ENCODE peak calls at places on chromosomes 13 and 19, in ten cellular contexts. One of them, this sample, is unnamed.
A peak's percentile ranks its signal among the peaks of the same experiment; 100 is the strongest.

GRCh38 chr19:30240904-30241695 is 131.1 kb upstream of the ZNF536 start:
- DNase-seq in GM06990: no peak
- DNase-seq in prostate gland: no peak
- DNase-seq in cardiac muscle cell: no peak
- DNase-seq in bronchial epithelial cell: no peak
- DNase-seq in heart left ventricle: no peak
- DNase-seq in tibial nerve: no peak
- DNase-seq in left ventricle myocardium inferior: no peak
- DNase-seq in heart right ventricle: no peak
- DNase-seq in left lung: no peak
- DNase-seq in this sample: no peak

GRCh38 chr13:24713022-24713421 is 32.8 kb downstream of the ATP12A start:
- DNase-seq in GM06990: no peak
- DNase-seq in prostate gland: no peak
- DNase-seq in cardiac muscle cell: peak; percentile 79
- DNase-seq in bronchial epithelial cell: no peak
- DNase-seq in heart left ventricle: no peak
- DNase-seq in tibial nerve: no peak
- DNase-seq in left ventricle myocardium inferior: peak; percentile 45
- DNase-seq in heart right ventricle: peak; percentile 25
- DNase-seq in left lung: no peak
- DNase-seq in this sample: no peak

GRCh38 chr19:50415661-50416033 is 3.1 kb upstream of the SPIB start:
- DNase-seq in GM06990: peak; percentile 92
- DNase-seq in prostate gland: no peak
- DNase-seq in cardiac muscle cell: no peak
- DNase-seq in bronchial epithelial cell: no peak
- DNase-seq in heart left ventricle: no peak
- DNase-seq in tibial nerve: no peak
- DNase-seq in left ventricle myocardium inferior: peak; percentile 27
- DNase-seq in heart right ventricle: peak; percentile 36
- DNase-seq in left lung: peak; percentile 89
- DNase-seq in this sample: no peak

GRCh38 chr13:105291987-105292386 is 1243.5 kb downstream of the EFNB2 start:
- DNase-seq in GM06990: no peak
- DNase-seq in prostate gland: no peak
- DNase-seq in cardiac muscle cell: no peak
- DNase-seq in bronchial epithelial cell: no peak
- DNase-seq in heart left ventricle: no peak
- DNase-seq in tibial nerve: no peak
- DNase-seq in left ventricle myocardium inferior: no peak
- DNase-seq in heart right ventricle: no peak
- DNase-seq in left lung: no peak
- DNase-seq in this sample: no peak

GRCh38 chr19:41447732-41448332 is 4.9 kb downstream of the ERICH4 start:
- DNase-seq in GM06990: no peak
- DNase-seq in prostate gland: no peak
- DNase-seq in cardiac muscle cell: no peak
- DNase-seq in bronchial epithelial cell: no peak
- DNase-seq in heart left ventricle: no peak
- DNase-seq in tibial nerve: no peak
- DNase-seq in left ventricle myocardium inferior: no peak
- DNase-seq in heart right ventricle: no peak
- DNase-seq in left lung: no peak
- DNase-seq in this sample: no peak

GRCh38 chr13:38265135-38265497 is 84.5 kb upstream of the UFM1 start:
- DNase-seq in GM06990: no peak
- DNase-seq in prostate gland: no peak
- DNase-seq in cardiac muscle cell: no peak
- DNase-seq in bronchial epithelial cell: no peak
- DNase-seq in heart left ventricle: no peak
- DNase-seq in tibial nerve: no peak
- DNase-seq in left ventricle myocardium inferior: no peak
- DNase-seq in heart right ventricle: no peak
- DNase-seq in left lung: peak; percentile 66
- DNase-seq in this sample: no peak

GRCh38 chr19:52343548-52343947 is 7.5 kb downstream of the ZNF610 start:
- DNase-seq in GM06990: no peak
- DNase-seq in prostate gland: no peak
- DNase-seq in cardiac muscle cell: peak; percentile 98
- DNase-seq in bronchial epithelial cell: peak; percentile 4
- DNase-seq in heart left ventricle: no peak
- DNase-seq in tibial nerve: peak; percentile 21
- DNase-seq in left ventricle myocardium inferior: peak; percentile 20
- DNase-seq in heart right ventricle: peak; percentile 19
- DNase-seq in left lung: no peak
- DNase-seq in this sample: no peak

GRCh38 chr13:113667771-113668490 is 912 bp downstream of the GRK1 start:
- DNase-seq in GM06990: no peak
- DNase-seq in prostate gland: no peak
- DNase-seq in cardiac muscle cell: no peak
- DNase-seq in bronchial epithelial cell: no peak
- DNase-seq in heart left ventricle: no peak
- DNase-seq in tibial nerve: no peak
- DNase-seq in left ventricle myocardium inferior: peak; percentile 11
- DNase-seq in heart right ventricle: no peak
- DNase-seq in left lung: peak; percentile 78
- DNase-seq in this sample: no peak

GRCh38 chr13:30045916-30046704 is 195.7 kb upstream of the UBL3 start:
- DNase-seq in GM06990: no peak
- DNase-seq in prostate gland: no peak
- DNase-seq in cardiac muscle cell: no peak
- DNase-seq in bronchial epithelial cell: peak; percentile 70
- DNase-seq in heart left ventricle: no peak
- DNase-seq in tibial nerve: no peak
- DNase-seq in left ventricle myocardium inferior: no peak
- DNase-seq in heart right ventricle: no peak
- DNase-seq in left lung: no peak
- DNase-seq in this sample: no peak

GRCh38 chr13:39527961-39528720 is 74.9 kb downstream of the LHFPL6 start:
- DNase-seq in GM06990: no peak
- DNase-seq in prostate gland: no peak
- DNase-seq in cardiac muscle cell: no peak
- DNase-seq in bronchial epithelial cell: peak; percentile 87
- DNase-seq in heart left ventricle: no peak
- DNase-seq in tibial nerve: no peak
- DNase-seq in left ventricle myocardium inferior: no peak
- DNase-seq in heart right ventricle: no peak
- DNase-seq in left lung: no peak
- DNase-seq in this sample: no peak

GRCh38 chr13:94232956-94233355 is 246.5 kb downstream of the DCT start:
- DNase-seq in GM06990: no peak
- DNase-seq in prostate gland: no peak
- DNase-seq in cardiac muscle cell: no peak
- DNase-seq in bronchial epithelial cell: no peak
- DNase-seq in heart left ventricle: no peak
- DNase-seq in tibial nerve: no peak
- DNase-seq in left ventricle myocardium inferior: no peak
- DNase-seq in heart right ventricle: no peak
- DNase-seq in left lung: no peak
- DNase-seq in this sample: no peak

GRCh38 chr13:94228781-94229180 is 250.7 kb downstream of the DCT start:
- DNase-seq in GM06990: no peak
- DNase-seq in prostate gland: no peak
- DNase-seq in cardiac muscle cell: no peak
- DNase-seq in bronchial epithelial cell: no peak
- DNase-seq in heart left ventricle: no peak
- DNase-seq in tibial nerve: no peak
- DNase-seq in left ventricle myocardium inferior: no peak
- DNase-seq in heart right ventricle: no peak
- DNase-seq in left lung: no peak
- DNase-seq in this sample: no peak

GRCh38 chr13:94232161-94232560 is 247.3 kb downstream of the DCT start:
- DNase-seq in GM06990: no peak
- DNase-seq in prostate gland: no peak
- DNase-seq in cardiac muscle cell: no peak
- DNase-seq in bronchial epithelial cell: no peak
- DNase-seq in heart left ventricle: no peak
- DNase-seq in tibial nerve: no peak
- DNase-seq in left ventricle myocardium inferior: no peak
- DNase-seq in heart right ventricle: no peak
- DNase-seq in left lung: no peak
- DNase-seq in this sample: no peak

GRCh38 chr13:94224670-94225069 is 254.8 kb downstream of the DCT start:
- DNase-seq in GM06990: no peak
- DNase-seq in prostate gland: no peak
- DNase-seq in cardiac muscle cell: no peak
- DNase-seq in bronchial epithelial cell: no peak
- DNase-seq in heart left ventricle: no peak
- DNase-seq in tibial nerve: no peak
- DNase-seq in left ventricle myocardium inferior: no peak
- DNase-seq in heart right ventricle: no peak
- DNase-seq in left lung: no peak
- DNase-seq in this sample: no peak

DNA sequence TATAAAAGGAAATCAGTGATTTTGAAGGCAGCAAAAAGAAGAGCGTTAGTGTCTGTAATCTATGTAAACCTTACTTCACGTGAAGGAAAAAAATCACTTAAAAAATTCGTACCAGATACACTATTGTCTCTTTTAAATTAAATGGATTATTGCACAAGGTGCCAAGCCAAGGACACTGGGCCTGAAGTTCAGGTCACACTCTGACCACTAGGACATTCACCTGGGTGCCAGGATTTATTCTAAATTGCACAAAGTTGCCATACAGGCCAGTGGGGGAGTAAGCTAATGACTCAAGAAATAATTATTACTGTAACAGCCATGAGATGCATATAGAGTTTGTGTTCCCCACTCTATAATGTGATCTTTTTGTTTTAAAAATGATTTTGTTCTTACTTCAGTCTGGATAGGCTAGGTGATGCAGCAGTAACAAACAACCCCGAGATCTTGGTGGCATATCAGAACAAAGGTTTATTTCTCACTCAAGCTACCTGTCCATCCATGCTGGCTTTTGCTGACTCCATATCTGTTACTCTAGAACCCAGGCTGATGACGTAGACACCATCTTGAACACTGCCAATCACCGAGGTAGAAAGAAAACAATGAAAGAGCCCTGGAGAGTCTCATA is 252.1 kb downstream of the DCT start:
- DNase-seq in GM06990: no peak
- DNase-seq in prostate gland: no peak
- DNase-seq in cardiac muscle cell: no peak
- DNase-seq in bronchial epithelial cell: no peak
- DNase-seq in heart left ventricle: no peak
- DNase-seq in tibial nerve: no peak
- DNase-seq in left ventricle myocardium inferior: no peak
- DNase-seq in heart right ventricle: no peak
- DNase-seq in left lung: no peak
- DNase-seq in this sample: no peak
- H3K27me3 ChIP-seq in GM06990: no peaks in the 10 kb centered on the region
- H3K27me3 ChIP-seq in prostate gland: no peaks in the 10 kb centered on the region
- H3K27me3 ChIP-seq in cardiac muscle cell: no peaks in the 10 kb centered on the region
- H3K27me3 ChIP-seq in bronchial epithelial cell: no peaks in the 10 kb centered on the region
- H3K27me3 ChIP-seq in heart left ventricle: no peaks in the 10 kb centered on the region
- H3K27me3 ChIP-seq in tibial nerve: no peaks in the 10 kb centered on the region
- H3K27me3 ChIP-seq in left ventricle myocardium inferior: no peaks in the 10 kb centered on the region
- H3K27me3 ChIP-seq in heart right ventricle: no peaks in the 10 kb centered on the region
- H3K27me3 ChIP-seq in left lung: no peaks in the 10 kb centered on the region
- H3K27me3 ChIP-seq in this sample: no peaks in the 10 kb centered on the region

GRCh38 chr19:9917322-9917721 is 19.0 kb downstream of the OLFM2 start:
- DNase-seq in GM06990: no peak
- DNase-seq in prostate gland: peak; percentile 12
- DNase-seq in cardiac muscle cell: peak; percentile 57
- DNase-seq in bronchial epithelial cell: peak; percentile 46
- DNase-seq in heart left ventricle: no peak
- DNase-seq in tibial nerve: no peak
- DNase-seq in left ventricle myocardium inferior: no peak
- DNase-seq in heart right ventricle: no peak
- DNase-seq in left lung: no peak
- DNase-seq in this sample: no peak
- H3K27me3 ChIP-seq in GM06990: no peaks in the 10 kb centered on the region
- H3K27me3 ChIP-seq in prostate gland: no peaks in the 10 kb centered on the region
- H3K27me3 ChIP-seq in cardiac muscle cell: peaks cover 12% of the 10 kb centered on the region
- H3K27me3 ChIP-seq in bronchial epithelial cell: peaks cover 2% of the 10 kb centered on the region
- H3K27me3 ChIP-seq in heart left ventricle: peaks cover 20% of the 10 kb centered on the region
- H3K27me3 ChIP-seq in tibial nerve: peaks cover 48% of the 10 kb centered on the region
- H3K27me3 ChIP-seq in left ventricle myocardium inferior: peaks cover 93% of the 10 kb centered on the region
- H3K27me3 ChIP-seq in heart right ventricle: peaks cover 10% of the 10 kb centered on the region
- H3K27me3 ChIP-seq in left lung: peaks cover 82% of the 10 kb centered on the region
- H3K27me3 ChIP-seq in this sample: peaks cover 13% of the 10 kb centered on the region

DNA sequence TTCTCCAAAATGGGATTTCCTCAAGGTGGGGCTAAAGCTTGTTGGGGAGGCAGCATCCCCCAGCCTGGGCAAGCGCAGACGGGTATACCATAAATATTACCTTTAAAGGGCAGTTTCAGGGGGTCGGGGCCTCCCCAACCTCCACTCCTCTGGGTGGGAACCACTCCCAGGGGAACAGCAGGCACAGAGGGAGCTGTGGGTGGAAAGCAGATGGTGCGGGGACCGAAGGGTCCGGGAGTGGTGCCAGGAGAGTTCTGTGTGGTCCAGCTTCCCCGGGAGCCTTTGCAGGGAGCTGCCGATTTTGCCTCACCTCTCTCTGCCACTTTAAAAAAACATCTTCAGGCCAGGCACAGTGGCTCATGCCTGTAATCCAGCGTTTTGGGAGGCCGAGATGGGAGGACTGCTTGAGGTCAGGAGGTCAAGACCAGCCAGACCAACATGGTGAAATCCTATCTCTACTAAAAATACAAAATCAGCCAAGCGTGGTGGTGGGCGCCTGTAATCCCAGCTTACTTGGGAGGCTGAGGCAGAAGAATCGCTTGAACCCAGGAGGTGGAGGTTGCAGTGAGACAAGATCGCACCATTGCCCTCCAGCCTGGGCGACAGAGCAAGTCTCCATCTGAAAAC is 5.5 kb downstream of the MAST3 start:
- DNase-seq in GM06990: no peak
- DNase-seq in prostate gland: no peak
- DNase-seq in cardiac muscle cell: no peak
- DNase-seq in bronchial epithelial cell: no peak
- DNase-seq in heart left ventricle: no peak
- DNase-seq in tibial nerve: no peak
- DNase-seq in left ventricle myocardium inferior: no peak
- DNase-seq in heart right ventricle: no peak
- DNase-seq in left lung: no peak
- DNase-seq in this sample: no peak
- H3K27me3 ChIP-seq in GM06990: no peaks in the 10 kb centered on the region
- H3K27me3 ChIP-seq in prostate gland: no peaks in the 10 kb centered on the region
- H3K27me3 ChIP-seq in cardiac muscle cell: peaks cover 15% of the 10 kb centered on the region
- H3K27me3 ChIP-seq in bronchial epithelial cell: peaks cover 4% of the 10 kb centered on the region
- H3K27me3 ChIP-seq in heart left ventricle: peaks cover 29% of the 10 kb centered on the region
- H3K27me3 ChIP-seq in tibial nerve: peaks cover 38% of the 10 kb centered on the region
- H3K27me3 ChIP-seq in left ventricle myocardium inferior: peaks cover 79% of the 10 kb centered on the region
- H3K27me3 ChIP-seq in heart right ventricle: no peaks in the 10 kb centered on the region
- H3K27me3 ChIP-seq in left lung: peaks cover 30% of the 10 kb centered on the region
- H3K27me3 ChIP-seq in this sample: no peaks in the 10 kb centered on the region

DNA sequence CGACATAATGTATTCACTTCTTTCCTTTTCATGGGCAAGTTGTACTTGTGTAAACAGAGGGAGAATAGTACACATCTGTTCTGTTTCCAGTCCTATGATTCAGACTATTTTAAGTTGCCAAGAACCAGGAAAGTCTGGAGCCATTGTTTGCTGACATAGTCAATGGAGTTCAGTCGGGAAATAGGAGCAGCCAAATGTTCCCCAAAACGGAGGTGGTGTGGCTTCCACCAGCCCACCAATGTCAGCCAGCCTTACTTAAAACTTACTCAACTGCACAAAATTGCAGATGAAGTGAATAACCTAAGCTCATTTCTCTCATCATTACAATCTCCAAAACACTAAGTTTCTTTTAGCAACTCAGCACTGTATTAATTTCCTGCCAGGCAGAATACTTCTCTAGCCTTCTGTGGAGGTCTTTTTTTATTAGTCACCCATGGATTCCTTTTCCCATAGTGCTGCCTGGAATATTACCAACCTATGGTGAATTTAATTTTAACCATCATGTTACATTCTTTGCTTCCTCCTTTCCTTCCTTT is 22.3 kb upstream of the CSNK1A1L start:
- DNase-seq in GM06990: no peak
- DNase-seq in prostate gland: no peak
- DNase-seq in cardiac muscle cell: no peak
- DNase-seq in bronchial epithelial cell: peak; percentile 73
- DNase-seq in heart left ventricle: no peak
- DNase-seq in tibial nerve: peak; percentile 27
- DNase-seq in left ventricle myocardium inferior: no peak
- DNase-seq in heart right ventricle: no peak
- DNase-seq in left lung: no peak
- DNase-seq in this sample: no peak
- H3K27me3 ChIP-seq in GM06990: no peaks in the 10 kb centered on the region
- H3K27me3 ChIP-seq in prostate gland: no peaks in the 10 kb centered on the region
- H3K27me3 ChIP-seq in cardiac muscle cell: no peaks in the 10 kb centered on the region
- H3K27me3 ChIP-seq in bronchial epithelial cell: no peaks in the 10 kb centered on the region
- H3K27me3 ChIP-seq in heart left ventricle: no peaks in the 10 kb centered on the region
- H3K27me3 ChIP-seq in tibial nerve: no peaks in the 10 kb centered on the region
- H3K27me3 ChIP-seq in left ventricle myocardium inferior: no peaks in the 10 kb centered on the region
- H3K27me3 ChIP-seq in heart right ventricle: no peaks in the 10 kb centered on the region
- H3K27me3 ChIP-seq in left lung: no peaks in the 10 kb centered on the region
- H3K27me3 ChIP-seq in this sample: no peaks in the 10 kb centered on the region

This sample was measured in naive thymus-derived CD4-positive, alpha-beta T cell.